ENCODE peak calls at places on chromosomes 7 and 10, in eight cellular contexts. One of them, this sample, is unnamed.

GRCh38 chr10:51700228-51700835 is 937 bp upstream of the CSTF2T start:
- DNase-seq in PC-9: no peak
- DNase-seq in uterus: peak; percentile 23
- DNase-seq in body of pancreas: peak; percentile 81
- DNase-seq in IMR-90: no peak
- DNase-seq in PC-3: peak; percentile 60
- DNase-seq in tibial nerve: no peak
- DNase-seq in lung: peak; percentile 47
- DNase-seq in this sample: no peak

GRCh38 chr7:141696386-141696785 is 5.6 kb downstream of the DENND11 start:
- DNase-seq in PC-3: no peak
- DNase-seq in IMR-90: no peak
- DNase-seq in uterus: no peak
- DNase-seq in body of pancreas: no peak
- DNase-seq in tibial nerve: no peak
- DNase-seq in PC-9: no peak
- DNase-seq in lung: no peak
- DNase-seq in this sample: no peak

GRCh38 chr10:77111611-77112550 is 525.7 kb downstream of the KCNMA1 start:
- DNase-seq in tibial nerve: no peak
- DNase-seq in PC-3: peak; percentile 99
- DNase-seq in PC-9: peak; percentile 47
- DNase-seq in IMR-90: peak; percentile 87
- DNase-seq in body of pancreas: peak; percentile 15
- DNase-seq in lung: no peak
- DNase-seq in uterus: no peak
- DNase-seq in this sample: no peak

GRCh38 chr10:132562916-132563456 is 25.4 kb downstream of the INPP5A start:
- DNase-seq in body of pancreas: no peak
- DNase-seq in PC-9: no peak
- DNase-seq in uterus: no peak
- DNase-seq in IMR-90: no peak
- DNase-seq in lung: no peak
- DNase-seq in PC-3: no peak
- DNase-seq in tibial nerve: no peak
- DNase-seq in this sample: no peak

GRCh38 chr10:124449170-124450009 is 445 bp downstream of the NKX1-2 start:
- DNase-seq in PC-9: peak; percentile 54
- DNase-seq in tibial nerve: no peak
- DNase-seq in lung: no peak
- DNase-seq in body of pancreas: no peak
- DNase-seq in PC-3: peak; percentile 39
- DNase-seq in uterus: no peak
- DNase-seq in IMR-90: no peak
- DNase-seq in this sample: no peak

GRCh38 chr10:58712982-58713381 is 200.3 kb downstream of the BICC1 start:
- DNase-seq in PC-3: peak; percentile 33
- DNase-seq in lung: no peak
- DNase-seq in IMR-90: no peak
- DNase-seq in body of pancreas: no peak
- DNase-seq in uterus: no peak
- DNase-seq in tibial nerve: no peak
- DNase-seq in PC-9: no peak
- DNase-seq in this sample: no peak

GRCh38 chr10:30637881-30638467 is 8.4 kb upstream of the LYZL2 start:
- DNase-seq in tibial nerve: no peak
- DNase-seq in body of pancreas: no peak
- DNase-seq in uterus: no peak
- DNase-seq in PC-3: peak; percentile 86
- DNase-seq in IMR-90: peak; percentile 96
- DNase-seq in PC-9: peak; percentile 85
- DNase-seq in lung: no peak
- DNase-seq in this sample: no peak

GRCh38 chr7:17502209-17502810 is 203.9 kb downstream of the AHR start:
- DNase-seq in tibial nerve: no peak
- DNase-seq in IMR-90: no peak
- DNase-seq in lung: no peak
- DNase-seq in uterus: no peak
- DNase-seq in body of pancreas: no peak
- DNase-seq in PC-9: no peak
- DNase-seq in PC-3: no peak
- DNase-seq in this sample: no peak

GRCh38 chr7:21767300-21767900 is 178.3 kb downstream of the CDCA7L start:
- DNase-seq in tibial nerve: no peak
- DNase-seq in lung: peak; percentile 62
- DNase-seq in PC-3: peak; percentile 83
- DNase-seq in body of pancreas: peak; percentile 58
- DNase-seq in uterus: no peak
- DNase-seq in PC-9: peak; percentile 87
- DNase-seq in IMR-90: peak; percentile 24
- DNase-seq in this sample: no peak

GRCh38 chr7:26365077-26365896 is 73.6 kb downstream of the SNX10 start:
- DNase-seq in body of pancreas: peak; percentile 78
- DNase-seq in lung: peak; percentile 47
- DNase-seq in IMR-90: peak; percentile 77
- DNase-seq in uterus: peak; percentile 44
- DNase-seq in tibial nerve: no peak
- DNase-seq in PC-3: peak; percentile 76
- DNase-seq in PC-9: peak; percentile 74
- DNase-seq in this sample: no peak

GRCh38 chr7:44308741-44309270 is 16.6 kb downstream of the CAMK2B start:
- DNase-seq in body of pancreas: no peak
- DNase-seq in PC-9: no peak
- DNase-seq in uterus: no peak
- DNase-seq in IMR-90: no peak
- DNase-seq in PC-3: no peak
- DNase-seq in tibial nerve: no peak
- DNase-seq in lung: peak; percentile 28
- DNase-seq in this sample: no peak

GRCh38 chr10:88062798-88063472 is 199.5 kb downstream of the PTEN start:
- DNase-seq in PC-3: no peak
- DNase-seq in tibial nerve: no peak
- DNase-seq in PC-9: peak; percentile 37
- DNase-seq in body of pancreas: no peak
- DNase-seq in IMR-90: peak; percentile 81
- DNase-seq in uterus: no peak
- DNase-seq in lung: no peak
- DNase-seq in this sample: no peak

GRCh38 chr10:98664329-98665042 is 217.8 kb upstream of the HPS1 start:
- DNase-seq in uterus: no peak
- DNase-seq in lung: no peak
- DNase-seq in tibial nerve: no peak
- DNase-seq in body of pancreas: peak; percentile 19
- DNase-seq in PC-9: no peak
- DNase-seq in PC-3: peak; percentile 67
- DNase-seq in IMR-90: peak; percentile 7
- DNase-seq in this sample: no peak

GRCh38 chr7:27686315-27686714 is 23.6 kb upstream of the HIBADH start:
- DNase-seq in tibial nerve: no peak
- DNase-seq in PC-9: no peak
- DNase-seq in uterus: no peak
- DNase-seq in IMR-90: no peak
- DNase-seq in lung: no peak
- DNase-seq in PC-3: peak; percentile 10
- DNase-seq in body of pancreas: no peak
- DNase-seq in this sample: no peak

GRCh38 chr7:103902917-103903316 is 86.5 kb downstream of the RELN start:
- DNase-seq in body of pancreas: no peak
- DNase-seq in tibial nerve: no peak
- DNase-seq in lung: no peak
- DNase-seq in IMR-90: no peak
- DNase-seq in PC-3: no peak
- DNase-seq in uterus: no peak
- DNase-seq in PC-9: no peak
- DNase-seq in this sample: no peak

GRCh38 chr7:118590107-118590506 is 365.6 kb downstream of the ANKRD7 start:
- DNase-seq in IMR-90: no peak
- DNase-seq in body of pancreas: no peak
- DNase-seq in tibial nerve: no peak
- DNase-seq in PC-9: no peak
- DNase-seq in lung: no peak
- DNase-seq in uterus: no peak
- DNase-seq in PC-3: peak; percentile 12
- DNase-seq in this sample: no peak

GRCh38 chr10:73771722-73772279 is 10.0 kb upstream of the CHCHD1 start:
- DNase-seq in IMR-90: peak; percentile 73
- DNase-seq in uterus: no peak
- DNase-seq in tibial nerve: peak; percentile 81
- DNase-seq in PC-9: no peak
- DNase-seq in PC-3: peak; percentile 96
- DNase-seq in body of pancreas: peak; percentile 87
- DNase-seq in lung: no peak
- DNase-seq in this sample: no peak

GRCh38 chr10:51667992-51668689 is 31.3 kb downstream of the CSTF2T start:
- DNase-seq in body of pancreas: no peak
- DNase-seq in PC-9: no peak
- DNase-seq in IMR-90: peak; percentile 55
- DNase-seq in PC-3: peak; percentile 91
- DNase-seq in lung: no peak
- DNase-seq in tibial nerve: no peak
- DNase-seq in uterus: no peak
- DNase-seq in this sample: no peak

GRCh38 chr10:96587255-96588059 is 645 bp upstream of the TM9SF3 start:
- DNase-seq in PC-3: peak; percentile 68
- DNase-seq in tibial nerve: peak; percentile 27
- DNase-seq in PC-9: peak; percentile 56
- DNase-seq in body of pancreas: peak; percentile 81
- DNase-seq in uterus: peak; percentile 72
- DNase-seq in IMR-90: peak; percentile 83
- DNase-seq in lung: peak; percentile 62
- DNase-seq in this sample: peak; percentile 87

GRCh38 chr10:52027055-52027454 is 287.0 kb upstream of the DKK1 start:
- DNase-seq in IMR-90: peak; percentile 82
- DNase-seq in PC-9: no peak
- DNase-seq in lung: peak; percentile 29
- DNase-seq in tibial nerve: no peak
- DNase-seq in uterus: no peak
- DNase-seq in PC-3: no peak
- DNase-seq in body of pancreas: no peak
- DNase-seq in this sample: no peak

DNA sequence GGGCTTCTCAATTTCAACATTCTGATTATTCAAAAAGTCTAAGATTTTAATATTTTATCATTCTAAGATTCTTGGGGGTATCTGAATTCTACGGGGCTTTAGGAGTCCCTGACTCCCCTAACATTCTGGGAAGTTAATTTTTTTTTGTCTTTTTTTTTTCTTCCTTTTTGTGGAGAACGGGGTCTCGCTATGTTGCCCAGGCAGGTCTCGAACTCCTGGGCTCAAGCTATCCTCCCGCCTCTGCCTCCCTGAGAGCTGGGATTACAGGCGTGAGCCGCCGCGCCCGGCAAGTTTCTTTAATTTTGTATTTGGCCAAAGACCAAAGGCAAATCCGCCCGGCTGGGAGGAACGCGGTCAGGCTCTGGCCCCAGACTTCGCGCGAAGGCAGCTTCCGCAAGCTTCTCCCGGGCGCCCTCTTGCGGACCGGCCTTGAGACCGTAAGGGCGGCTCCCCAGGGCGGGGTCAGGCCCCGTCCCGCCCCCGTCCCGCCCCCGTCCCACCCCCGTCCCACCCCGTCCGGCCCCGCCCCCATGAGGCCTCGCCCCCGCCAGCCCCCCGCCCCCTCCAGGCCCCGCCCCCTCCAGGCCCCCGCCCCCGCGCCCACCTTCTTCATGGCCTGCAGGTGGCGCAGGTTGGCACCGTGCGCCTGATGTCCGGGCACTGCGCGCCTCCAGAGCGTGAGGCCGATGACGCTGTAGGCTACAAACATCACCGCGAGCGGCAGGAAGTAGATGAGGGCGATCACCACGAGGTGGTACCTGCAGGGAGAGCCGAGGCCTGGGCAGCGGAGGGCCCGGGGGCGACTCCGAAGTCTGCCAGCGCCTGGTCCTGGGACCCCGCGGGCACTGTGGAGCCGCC is 8.2 kb downstream of the TACR2 start:
- DNase-seq in uterus: peak; percentile 96
- DNase-seq in lung: peak; percentile 94
- DNase-seq in body of pancreas: peak; percentile 95
- DNase-seq in IMR-90: peak; percentile 89
- DNase-seq in PC-9: peak; percentile 85
- DNase-seq in tibial nerve: peak; percentile 87
- DNase-seq in PC-3: peak; percentile 99
- DNase-seq in this sample: peak; percentile 97
- H3K4me3 ChIP-seq in uterus: peak overlapping the region; percentile 38
- H3K4me3 ChIP-seq in lung: peak overlapping the region; percentile 11
- H3K4me3 ChIP-seq in body of pancreas: no peak overlapping the region
- H3K4me3 ChIP-seq in IMR-90: peak overlapping the region; percentile 51
- H3K4me3 ChIP-seq in PC-9: peak overlapping the region; percentile 50
- H3K4me3 ChIP-seq in tibial nerve: peak overlapping the region; percentile 46
- H3K4me3 ChIP-seq in PC-3: peak overlapping the region; percentile 42
- H3K4me3 ChIP-seq in this sample: peak overlapping the region; percentile 65

GRCh38 chr10:128887856-128888255 is 579.2 kb upstream of the MGMT start:
- DNase-seq in IMR-90: no peak
- DNase-seq in tibial nerve: no peak
- DNase-seq in PC-3: no peak
- DNase-seq in PC-9: no peak
- DNase-seq in body of pancreas: no peak
- DNase-seq in uterus: no peak
- DNase-seq in lung: peak; percentile 24
- DNase-seq in this sample: no peak
- H3K27ac ChIP-seq in IMR-90: no peak overlapping the region
- H3K27ac ChIP-seq in tibial nerve: no peak overlapping the region
- H3K27ac ChIP-seq in PC-3: no peak overlapping the region
- H3K27ac ChIP-seq in PC-9: no peak overlapping the region
- H3K27ac ChIP-seq in body of pancreas: no peak overlapping the region
- H3K27ac ChIP-seq in uterus: no peak overlapping the region
- H3K27ac ChIP-seq in lung: no peak overlapping the region
- H3K27ac ChIP-seq in this sample: no peak overlapping the region

DNA sequence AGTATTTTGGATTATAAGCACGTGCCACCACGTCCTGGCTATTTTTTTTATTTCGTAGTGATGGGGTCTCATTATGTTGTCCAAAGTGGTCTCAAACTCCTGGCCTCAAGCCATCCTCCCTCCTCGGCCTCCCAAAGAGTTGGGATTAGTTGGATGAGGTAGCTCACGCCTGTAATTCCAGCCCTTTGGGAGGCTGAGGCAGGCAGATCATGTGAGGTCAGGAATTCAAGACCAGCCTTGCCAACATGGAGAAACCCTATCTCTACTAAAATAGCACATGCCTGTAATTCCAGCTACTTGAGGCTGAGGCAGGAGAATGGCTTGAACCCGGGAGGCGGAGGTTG is 21.8 kb upstream of the YWHAG start:
- DNase-seq in PC-9: no peak
- DNase-seq in body of pancreas: no peak
- DNase-seq in lung: no peak
- DNase-seq in IMR-90: no peak
- DNase-seq in PC-3: no peak
- DNase-seq in uterus: no peak
- DNase-seq in tibial nerve: no peak
- DNase-seq in this sample: no peak
- H3K4me3 ChIP-seq in PC-9: peak overlapping the region; percentile 34
- H3K4me3 ChIP-seq in body of pancreas: peak overlapping the region; percentile 3
- H3K4me3 ChIP-seq in lung: no peak overlapping the region
- H3K4me3 ChIP-seq in IMR-90: no peak overlapping the region
- H3K4me3 ChIP-seq in PC-3: no peak overlapping the region
- H3K4me3 ChIP-seq in uterus: peak overlapping the region; percentile 35
- H3K4me3 ChIP-seq in tibial nerve: peak overlapping the region; percentile 39
- H3K4me3 ChIP-seq in this sample: peak overlapping the region; percentile 50

GRCh38 chr7:69723663-69724062 is 125.4 kb downstream of the AUTS2 start:
- DNase-seq in lung: no peak
- DNase-seq in IMR-90: no peak
- DNase-seq in PC-9: no peak
- DNase-seq in tibial nerve: no peak
- DNase-seq in PC-3: no peak
- DNase-seq in uterus: no peak
- DNase-seq in body of pancreas: no peak
- DNase-seq in this sample: no peak
- H3K27ac ChIP-seq in lung: no peak overlapping the region
- H3K27ac ChIP-seq in IMR-90: no peak overlapping the region
- H3K27ac ChIP-seq in PC-9: no peak overlapping the region
- H3K27ac ChIP-seq in tibial nerve: no peak overlapping the region
- H3K27ac ChIP-seq in PC-3: no peak overlapping the region
- H3K27ac ChIP-seq in uterus: no peak overlapping the region
- H3K27ac ChIP-seq in body of pancreas: no peak overlapping the region
- H3K27ac ChIP-seq in this sample: no peak overlapping the region

This sample was measured in coronary artery.